ENCODE peak calls at places on chromosomes 7 and 10, in eight cellular contexts. M is GM13977; Y is B cell; V is kidney; G is cardiac fibroblast; N is activated CD8-positive, alpha-beta T cell treated with anti-CD3 and anti-CD28 coated beads for 36 hours; R is hepatocyte; O is cardiac muscle cell. I is an unnamed sample.

GRCh38 chr10:69918036-69918435 is 116.3 kb downstream of the COL13A1 start:
- DNase-seq in M (no peak), Y (no peak), G (no peak), V (no peak), N (no peak), O (no peak), R (no peak), I (no peak)

GRCh38 chr7:40828686-40829085 is 693.9 kb downstream of the SUGCT start:
- DNase-seq in V (no peak), M (no peak), Y (no peak), O (no peak), N (no peak), R (no peak), G (no peak), I (no peak)

GRCh38 chr10:82969405-82969804 is 1094.4 kb downstream of the NRG3 start:
- DNase-seq in M (peak), V (no peak), Y (no peak), R (peak), N (no peak), G (peak), O (peak), I (peak)

GRCh38 chr10:63166742-63167258 is 33.7 kb downstream of the NRBF2 start:
- DNase-seq in M (no peak), G (peak), R (peak), Y (peak), O (peak), V (no peak), N (peak), I (peak)

GRCh38 chr10:105181616-105182015 is 540.5 kb downstream of the SORCS3 start:
- DNase-seq in G (no peak), Y (no peak), R (no peak), V (no peak), M (no peak), O (no peak), N (no peak), I (no peak)

GRCh38 chr10:73168486-73168844 is 546 bp downstream of the FAM149B1 start:
- DNase-seq in V (no peak), O (no peak), Y (no peak), M (no peak), N (no peak), R (no peak), G (no peak), I (no peak)

GRCh38 chr10:97778452-97779302 is 6.9 kb upstream of the SFRP5 start:
- DNase-seq in O (no peak), M (no peak), N (no peak), R (no peak), Y (no peak), V (no peak), G (no peak), I (no peak)

GRCh38 chr7:146961617-146962016 is 845.0 kb downstream of the CNTNAP2 start:
- DNase-seq in N (no peak), Y (no peak), G (peak), V (no peak), M (no peak), R (peak), O (peak), I (no peak)

GRCh38 chr7:81231203-81231922 is 312.5 kb upstream of the SEMA3C start:
- DNase-seq in V (no peak), N (no peak), R (no peak), M (no peak), O (no peak), Y (no peak), G (peak), I (no peak)
- TF ChIP-seq CTCF in V (no peak), N (no peak), R (no peak), M (no peak), O (no peak), Y (no peak), G (no peak), I (no peak)

GRCh38 chr10:20768849-20769248 is 128.3 kb downstream of the NEBL start:
- DNase-seq in G (peak), R (peak), N (no peak), O (peak), Y (no peak), V (no peak), M (no peak), I (no peak)
- TF ChIP-seq CTCF in G (peak), R (peak), N (no peak), O (peak), Y (no peak), V (no peak), M (no peak), I (no peak)

GRCh38 chr7:154927624-154928125 is 75.2 kb downstream of the PAXIP1 start:
- DNase-seq in G (peak), R (peak), M (peak), Y (peak), V (no peak), N (peak), O (peak), I (peak)
- TF ChIP-seq CTCF in G (peak), R (peak), M (peak), Y (peak), V (peak), N (peak), O (peak), I (peak)

GRCh38 chr7:144736880-144737493 is 98.9 kb downstream of the TPK1 start:
- DNase-seq in N (no peak), Y (no peak), G (no peak), V (no peak), O (no peak), M (no peak), R (no peak), I (no peak)

GRCh38 chr7:144728556-144728955 is 107.3 kb downstream of the TPK1 start:
- DNase-seq in M (no peak), R (no peak), V (no peak), Y (no peak), O (peak), N (no peak), G (peak), I (no peak)

GRCh38 chr7:144730224-144730623 is 105.6 kb downstream of the TPK1 start:
- DNase-seq in N (no peak), G (no peak), O (no peak), R (no peak), M (no peak), V (no peak), Y (no peak), I (no peak)

DNA sequence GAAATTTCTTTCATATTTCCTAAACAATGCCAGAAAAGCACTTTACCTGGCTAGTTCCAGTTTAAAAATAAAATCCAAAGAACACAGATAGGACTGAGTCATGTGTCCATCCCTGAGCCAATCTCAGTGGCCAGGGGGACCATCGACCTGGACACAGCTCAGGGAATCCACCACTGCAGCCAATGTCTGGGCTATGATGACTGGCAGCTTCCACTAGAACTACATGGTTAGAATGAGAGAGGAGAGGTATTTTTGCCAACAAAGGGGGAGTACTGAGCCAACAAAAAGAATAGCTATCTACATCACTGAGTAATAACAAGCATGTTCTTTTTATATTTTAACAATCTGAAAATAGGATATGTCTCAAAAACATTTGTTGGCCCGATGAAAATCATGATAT is 104.2 kb downstream of the TPK1 start:
- DNase-seq in Y (no peak), M (no peak), V (no peak), N (no peak), G (peak), O (no peak), R (no peak), I (no peak)
- TF ChIP-seq CTCF in Y (no peak), M (no peak), V (no peak), N (no peak), G (no peak), O (no peak), R (no peak), I (no peak)

DNA sequence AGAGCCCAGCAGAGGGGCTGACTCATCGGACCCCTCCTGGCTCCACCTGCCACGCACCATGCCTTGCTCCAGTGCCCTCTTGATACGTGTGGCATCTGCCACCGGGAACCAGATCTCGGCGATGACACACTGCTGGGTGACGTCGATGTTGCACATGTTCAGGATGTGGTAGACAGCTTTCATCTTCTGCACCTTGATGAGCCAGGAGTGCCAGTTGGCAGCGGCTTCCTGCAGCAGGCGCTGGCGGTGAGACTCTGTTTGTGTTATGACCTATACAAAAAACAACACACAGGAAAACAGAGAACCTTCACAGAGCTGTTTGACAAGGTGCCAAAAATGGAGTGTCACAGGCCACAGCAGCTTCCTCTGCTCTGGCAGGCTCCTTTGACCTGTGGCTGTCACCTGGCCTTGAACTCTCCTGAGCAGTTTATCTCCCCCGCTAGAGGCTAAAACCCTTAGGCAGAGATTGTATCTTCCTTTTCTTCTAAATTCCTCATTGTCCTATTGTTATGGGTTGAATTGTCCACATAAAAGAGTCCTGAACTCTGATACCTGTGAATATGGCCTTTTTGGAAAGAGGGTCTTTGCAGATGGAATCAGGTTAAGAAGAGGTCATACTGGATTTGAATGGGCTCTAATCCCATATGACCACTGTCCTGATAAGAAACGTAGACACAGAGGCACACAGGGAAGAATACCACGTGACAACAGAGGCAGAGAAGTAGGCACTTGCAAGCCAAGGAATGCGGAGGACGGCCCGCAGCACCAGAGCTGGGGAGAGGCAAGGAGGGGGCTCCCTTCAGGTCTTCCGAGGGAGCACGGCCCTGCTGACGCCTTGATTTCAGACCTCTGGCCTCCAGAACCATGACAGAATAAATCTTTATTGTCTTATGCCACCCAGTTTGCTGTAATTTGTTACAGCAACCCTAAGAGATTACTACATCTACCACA is 45.0 kb upstream of the TMEM213 start:
- DNase-seq in O (no peak), Y (no peak), N (peak), M (no peak), R (no peak), V (peak), G (no peak), I (no peak)
- TF ChIP-seq CTCF in O (no peak), Y (no peak), N (no peak), M (no peak), R (no peak), V (no peak), G (no peak), I (no peak)

GRCh38 chr10:110107887-110108286 is 99.5 kb upstream of the MXI1 start:
- DNase-seq in V (no peak), G (no peak), R (no peak), M (no peak), N (no peak), Y (no peak), O (no peak), I (no peak)
- TF ChIP-seq CTCF in V (no peak), G (no peak), R (no peak), M (no peak), N (no peak), Y (no peak), O (no peak), I (no peak)

DNA sequence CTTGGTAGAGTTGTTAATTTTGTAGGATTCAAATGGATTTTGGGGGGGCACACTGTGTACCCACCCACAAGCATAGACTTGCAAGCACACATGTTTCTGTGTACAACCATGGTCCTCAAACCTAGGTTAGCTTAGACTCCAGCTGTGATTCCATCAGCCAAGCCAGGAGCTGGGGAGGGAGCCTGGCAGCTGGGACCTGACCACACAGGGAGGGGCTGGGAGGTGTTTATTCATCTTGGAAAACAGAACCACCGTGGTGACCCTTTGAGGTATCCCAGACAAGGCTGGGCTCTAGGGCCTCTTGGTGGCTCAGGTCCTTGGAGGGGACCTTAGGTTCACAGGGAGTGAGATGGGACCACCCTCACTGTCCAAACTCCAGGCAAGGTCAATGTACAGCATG is 410.3 kb downstream of the NEBL start:
- DNase-seq in G (no peak), V (no peak), R (no peak), Y (no peak), N (no peak), M (no peak), O (no peak), I (no peak)
- TF ChIP-seq CTCF in G (no peak), V (no peak), R (no peak), Y (no peak), N (no peak), M (no peak), O (no peak), I (no peak)

DNA sequence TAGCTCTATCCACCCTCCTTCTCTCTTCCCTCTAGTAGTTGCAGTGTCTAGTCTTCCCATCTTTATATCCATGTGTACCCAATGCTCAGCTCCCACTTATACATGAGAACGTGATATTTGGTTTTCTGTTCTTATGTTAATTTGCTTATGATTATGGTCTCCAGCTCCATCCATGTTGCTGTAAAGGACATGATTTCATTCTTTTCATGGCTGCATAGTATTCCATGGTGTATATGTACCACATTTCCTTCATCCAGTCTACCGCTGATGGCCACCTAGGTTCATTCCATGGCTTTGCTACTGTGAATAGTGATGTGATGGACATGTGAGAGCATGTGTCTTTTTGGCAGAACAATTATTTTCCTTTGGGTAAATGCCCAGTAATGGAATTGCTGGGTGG is 6.5 kb downstream of the PRSS2 start:
- DNase-seq in Y (no peak), V (no peak), N (no peak), G (no peak), M (no peak), O (no peak), R (no peak), I (no peak)
- TF ChIP-seq CTCF in Y (no peak), V (no peak), N (no peak), G (no peak), M (no peak), O (no peak), R (no peak), I (no peak)

GRCh38 chr7:120731276-120731675 is 126.7 kb downstream of the TSPAN12 start:
- DNase-seq in G (no peak), O (no peak), R (no peak), M (no peak), Y (no peak), N (no peak), V (no peak), I (no peak)

GRCh38 chr7:120729300-120729699 is 128.6 kb downstream of the TSPAN12 start:
- DNase-seq in R (peak), M (no peak), Y (no peak), V (no peak), N (no peak), O (no peak), G (peak), I (no peak)

GRCh38 chr7:120724448-120724847 is 133.5 kb downstream of the TSPAN12 start:
- DNase-seq in Y (no peak), V (no peak), O (no peak), R (no peak), M (no peak), G (no peak), N (no peak), I (no peak)

GRCh38 chr7:120723465-120724385 is 134.2 kb downstream of the TSPAN12 start:
- DNase-seq in N (no peak), G (no peak), M (no peak), Y (no peak), O (no peak), R (no peak), V (no peak), I (no peak)

GRCh38 chr7:120725376-120726039 is 132.4 kb downstream of the TSPAN12 start:
- DNase-seq in M (peak), V (no peak), R (peak), N (no peak), G (peak), Y (no peak), O (peak), I (peak)
- TF ChIP-seq CTCF in M (peak), V (peak), R (peak), N (peak), G (peak), Y (peak), O (peak), I (peak)